ENCODE peak calls at places on chromosomes 7 and 10, in eight cellular contexts. F, E, X, M, T, U, O and P are unnamed samples.

GRCh38 chr7:1536105-1536767 is 5.7 kb downstream of the MAFK start:
- DNase-seq in O (no peak), E (no peak), X (no peak), T (no peak), F (no peak), U (no peak), M (no peak), P (no peak)

GRCh38 chr7:107856806-107857540 is 34.0 kb upstream of the DLD start:
- DNase-seq in U (no peak), M (peak), X (peak), F (no peak), O (no peak), E (no peak), T (no peak), P (peak)

GRCh38 chr7:772861-773621 is 46.0 kb upstream of the PRKAR1B start:
- DNase-seq in X (no peak), U (no peak), E (no peak), M (no peak), O (no peak), F (no peak), T (no peak), P (no peak)

GRCh38 chr10:29181936-29182335 is 106.9 kb upstream of the LYZL1 start:
- DNase-seq in U (no peak), T (no peak), M (no peak), O (no peak), E (no peak), X (no peak), F (no peak), P (no peak)

GRCh38 chr10:60963441-60964256 is 19.7 kb upstream of the RHOBTB1 start:
- DNase-seq in T (no peak), X (no peak), O (no peak), M (no peak), E (no peak), U (peak), F (no peak), P (no peak)

GRCh38 chr10:82394122-82394521 is 519.1 kb downstream of the NRG3 start:
- DNase-seq in O (peak), F (no peak), U (no peak), X (no peak), T (no peak), E (no peak), M (no peak), P (no peak)

GRCh38 chr7:129911790-129912189 is 41.0 kb downstream of the UBE2H start:
- DNase-seq in F (no peak), M (no peak), U (no peak), O (no peak), E (no peak), X (no peak), T (no peak), P (no peak)

GRCh38 chr10:110336111-110336721 is 31.5 kb upstream of the SMNDC1 start:
- DNase-seq in T (no peak), O (no peak), X (no peak), F (no peak), U (peak), E (no peak), M (no peak), P (no peak)

GRCh38 chr10:113059001-113059780 is 109.1 kb downstream of the TCF7L2 start:
- DNase-seq in X (no peak), E (no peak), T (no peak), F (no peak), O (no peak), U (no peak), M (no peak), P (no peak)

GRCh38 chr7:105261689-105262088 is 127.0 kb downstream of the SRPK2 start:
- DNase-seq in O (no peak), F (no peak), T (no peak), M (peak), E (no peak), X (no peak), U (no peak), P (peak)

GRCh38 chr7:36107926-36108631 is 45.0 kb upstream of the EEPD1 start:
- DNase-seq in U (no peak), T (no peak), X (no peak), E (no peak), F (no peak), M (no peak), O (no peak), P (no peak)

GRCh38 chr10:16663472-16663871 is 141.8 kb upstream of the C1QL3 start:
- DNase-seq in M (no peak), O (no peak), E (no peak), F (no peak), X (no peak), U (no peak), T (no peak), P (no peak)